ENCODE peak calls at places on chromosome 21, in four cellular contexts. S, B, F and W are unnamed samples.

GRCh38 chr21:16752109-16752508 is 760.7 kb upstream of the CXADR start:
- DNase-seq in B (no peak), S (no peak), F (no peak), W (no peak)

GRCh38 chr21:15003463-15004135 is 61.2 kb downstream of the NRIP1 start:
- DNase-seq in F (no peak), S (no peak), B (no peak), W (no peak)

GRCh38 chr21:27221084-27221483 is 254.2 kb upstream of the ADAMTS5 start:
- DNase-seq in F (no peak), B (no peak), S (no peak), W (no peak)

GRCh38 chr21:34365794-34366193 is 2.0 kb downstream of the KCNE2 start:
- DNase-seq in S (no peak), F (no peak), B (peak), W (no peak)

GRCh38 chr21:36022704-36023103 is 37.6 kb downstream of the SETD4 start:
- DNase-seq in B (no peak), S (no peak), F (no peak), W (no peak)

GRCh38 chr21:27275294-27275927 is 308.5 kb upstream of the ADAMTS5 start:
- DNase-seq in S (no peak), B (no peak), F (no peak), W (no peak)

GRCh38 chr21:33380483-33380998 is 22.7 kb upstream of the IFNGR2 start:
- DNase-seq in F (peak), S (peak), B (peak), W (peak)

GRCh38 chr21:34266322-34266721 is 97.5 kb upstream of the KCNE2 start:
- DNase-seq in F (no peak), B (no peak), S (no peak), W (no peak)

GRCh38 chr21:43208561-43209332 is 39.9 kb downstream of the CRYAA start:
- DNase-seq in S (no peak), F (no peak), B (no peak), W (no peak)

GRCh38 chr21:28431022-28431421 is 561.7 kb downstream of the LTN1 start:
- DNase-seq in F (no peak), S (no peak), B (no peak), W (no peak)

GRCh38 chr21:16742116-16742515 is 770.7 kb upstream of the CXADR start:
- DNase-seq in F (no peak), S (no peak), B (no peak), W (no peak)

GRCh38 chr21:34992180-34992579 is 56.9 kb downstream of the RUNX1 start:
- DNase-seq in S (no peak), F (no peak), B (no peak), W (no peak)

GRCh38 chr21:38380391-38381137 is 117.7 kb downstream of the ERG start:
- DNase-seq in F (no peak), B (no peak), S (peak), W (no peak)

GRCh38 chr21:44296103-44296519 is 3.7 kb upstream of the PFKL start:
- DNase-seq in B (no peak), F (no peak), S (no peak), W (no peak)

GRCh38 chr21:33196956-33197374 is 32.8 kb upstream of the IFNAR2 start:
- DNase-seq in S (peak), B (peak), F (no peak), W (peak)

GRCh38 chr21:38277501-38278111 is 20.8 kb downstream of the KCNJ15 start:
- DNase-seq in S (peak), B (no peak), F (no peak), W (no peak)

GRCh38 chr21:41010981-41011380 is 157.0 kb upstream of the BACE2 start:
- DNase-seq in F (no peak), S (no peak), B (no peak), W (no peak)

GRCh38 chr21:16070207-16070651 is 340.4 kb downstream of the USP25 start:
- DNase-seq in F (no peak), S (no peak), B (no peak), W (no peak)

GRCh38 chr21:38948981-38949380 is 143.3 kb downstream of the ETS2 start:
- DNase-seq in F (no peak), B (no peak), S (no peak), W (no peak)

GRCh38 chr21:33402011-33402979 is 918 bp upstream of the IFNGR2 start:
- DNase-seq in F (no peak), B (no peak), S (peak), W (no peak)

GRCh38 chr21:13854638-13855037 is 245.1 kb downstream of the POTED start:
- DNase-seq in F (no peak), B (no peak), S (no peak), W (no peak)

GRCh38 chr21:14273736-14274538 is 58.0 kb downstream of the RBM11 start:
- DNase-seq in B (no peak), S (no peak), F (no peak), W (peak)

GRCh38 chr21:14480601-14481000 is 65.5 kb downstream of the SAMSN1 start:
- DNase-seq in S (no peak), B (no peak), F (no peak), W (no peak)

GRCh38 chr21:34599534-34600101 is 15.3 kb downstream of the RCAN1 start:
- DNase-seq in B (no peak), S (no peak), F (no peak), W (no peak)

GRCh38 chr21:27580276-27580675 is 613.4 kb upstream of the ADAMTS5 start:
- DNase-seq in S (no peak), F (no peak), B (no peak), W (no peak)

GRCh38 chr21:35350965-35351364 is 301.9 kb upstream of the RUNX1 start:
- DNase-seq in B (no peak), S (no peak), F (no peak), W (no peak)

GRCh38 chr21:32256873-32257620 is 21.8 kb downstream of the MIS18A start:
- DNase-seq in S (peak), F (no peak), B (no peak), W (no peak)

GRCh38 chr21:29989634-29990234 is 49.9 kb upstream of the GRIK1 start:
- DNase-seq in F (no peak), B (no peak), S (no peak), W (no peak)

GRCh38 chr21:19607983-19608668 is 1204.5 kb upstream of the TMPRSS15 start:
- DNase-seq in F (no peak), B (no peak), S (no peak), W (no peak)

DNA sequence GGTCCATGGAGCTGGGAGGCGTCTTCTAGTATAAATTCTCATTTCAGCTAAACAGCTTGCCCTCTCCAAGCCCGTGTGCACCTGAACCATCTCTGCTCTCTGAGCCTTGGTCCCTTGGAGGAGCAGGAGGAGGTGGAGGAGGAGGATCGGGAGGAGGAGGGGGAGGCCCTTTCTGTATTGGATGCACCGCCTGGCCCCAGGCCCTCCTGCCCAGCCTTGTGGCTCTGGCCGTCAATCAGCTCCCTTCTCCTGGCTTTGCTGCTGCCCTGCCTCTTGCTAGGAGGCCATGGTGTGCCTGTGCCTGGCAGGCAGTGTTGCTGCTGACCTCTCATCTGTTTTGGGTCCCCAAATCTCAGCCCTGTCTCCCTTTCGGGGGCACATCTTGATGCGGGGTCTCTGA is 9.0 kb downstream of the COL18A1 start:
- DNase-seq in B (no peak), F (no peak), S (no peak), W (no peak)
- TF ChIP-seq POLR2AphosphoS2 in B (no peak), F (no peak), S (no peak), W (no peak)

GRCh38 chr21:18411565-18411964 is 8.0 kb upstream of the TMPRSS15 start:
- DNase-seq in F (no peak), B (no peak), S (no peak), W (no peak)

GRCh38 chr21:18403685-18404084 is at the start of gene TMPRSS15:
- DNase-seq in S (no peak), F (no peak), B (no peak), W (no peak)

GRCh38 chr21:18409579-18409978 is 6.0 kb upstream of the TMPRSS15 start:
- DNase-seq in F (no peak), S (no peak), B (no peak), W (no peak)
- TF ChIP-seq POLR2AphosphoS2 in F (no peak), S (no peak), B (no peak), W (no peak)

GRCh38 chr21:42125571-42126544 is 54.7 kb downstream of the UMODL1 start:
- DNase-seq in B (peak), F (no peak), S (no peak), W (peak)
- TF ChIP-seq POLR2AphosphoS2 in B (no peak), F (no peak), S (no peak), W (no peak)

GRCh38 chr21:37130971-37131370 is 57.9 kb downstream of the TTC3 start:
- DNase-seq in F (no peak), S (no peak), B (no peak), W (no peak)
- TF ChIP-seq POLR2AphosphoS2 in F (no peak), S (no peak), B (no peak), W (no peak)

GRCh38 chr21:25837545-25838263 is 102.9 kb downstream of the GABPA start:
- DNase-seq in S (no peak), B (no peak), F (no peak), W (no peak)

GRCh38 chr21:25838809-25839208 is 104.0 kb downstream of the GABPA start:
- DNase-seq in S (no peak), F (no peak), B (no peak), W (no peak)

GRCh38 chr21:25848309-25848708 is 113.5 kb downstream of the GABPA start:
- DNase-seq in F (no peak), B (no peak), S (no peak), W (no peak)

GRCh38 chr21:25845729-25846256 is 111.0 kb downstream of the GABPA start:
- DNase-seq in S (no peak), F (no peak), B (no peak), W (no peak)

DNA sequence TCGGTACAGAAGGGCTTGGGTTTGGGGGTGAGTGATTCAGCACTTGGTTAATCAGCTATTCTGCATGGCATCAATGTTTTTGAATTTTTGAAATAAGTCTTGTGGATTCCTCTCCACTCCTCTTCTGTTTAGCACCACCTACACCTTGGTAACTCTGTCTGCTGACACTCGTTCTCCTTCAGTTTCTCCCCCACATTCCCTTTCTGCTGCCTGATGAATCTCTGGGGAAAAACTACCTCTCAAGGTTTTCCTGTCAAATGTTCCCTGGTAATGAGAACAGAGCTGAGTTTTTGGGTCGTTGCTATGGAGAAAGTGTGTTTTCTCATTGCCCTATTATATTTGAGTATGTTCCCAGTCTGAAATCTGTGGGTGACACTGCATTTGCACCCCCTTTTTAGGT is 108.2 kb downstream of the GABPA start:
- DNase-seq in B (no peak), F (no peak), S (no peak), W (no peak)
- TF ChIP-seq POLR2AphosphoS2 in B (no peak), F (no peak), S (no peak), W (no peak)

DNA sequence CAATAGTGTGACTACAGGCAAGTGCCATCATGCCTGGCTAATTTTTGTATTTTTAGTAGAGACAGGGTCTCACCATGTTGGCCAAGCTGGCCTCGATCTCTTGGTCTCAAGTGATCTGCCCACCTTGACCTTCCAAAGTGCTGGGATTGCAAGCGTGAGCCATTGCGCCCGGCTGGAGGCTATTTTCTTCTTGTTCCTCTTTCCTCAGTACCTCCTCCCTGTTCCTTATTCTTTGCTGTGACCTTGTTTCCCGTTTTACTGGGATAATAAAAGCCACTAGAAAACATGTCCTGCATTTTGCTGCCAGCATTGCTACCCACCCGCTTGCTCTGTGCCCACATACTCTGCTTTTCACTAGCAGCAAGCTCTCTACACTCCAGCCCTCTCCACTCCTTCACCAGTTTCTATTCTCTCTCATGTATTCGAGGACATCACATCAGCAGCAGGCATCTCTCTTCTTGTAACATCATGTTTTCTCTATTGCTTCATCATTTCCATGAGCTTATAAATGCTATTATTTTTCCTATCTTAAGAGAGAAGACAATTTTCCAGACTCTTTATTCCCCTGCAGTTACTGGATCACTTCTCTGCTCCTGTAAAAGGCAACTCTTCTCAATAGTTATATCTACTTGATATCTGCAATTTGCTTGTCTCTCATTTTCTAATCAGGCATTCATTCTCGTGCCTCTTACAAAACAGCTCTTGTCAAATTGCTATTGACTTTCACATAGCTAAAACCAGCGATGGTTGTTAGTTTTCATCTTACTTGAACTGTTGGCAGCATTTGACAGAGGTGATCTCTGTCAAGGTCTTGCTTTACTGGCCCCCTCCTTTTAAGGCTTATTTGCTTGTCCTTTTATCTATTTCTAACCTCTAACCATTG is 34.5 kb upstream of the C21orf91 start:
- DNase-seq in F (no peak), B (no peak), S (no peak), W (no peak)
- TF ChIP-seq POLR2AphosphoS2 in F (no peak), B (no peak), S (no peak), W (no peak)